ENCODE peak calls at places on chromosomes 16 and 17, in six cellular contexts. Q is neuronal stem cell, C is IMR-90, L is H1, W is mesenchymal stem cell, O is trophoblast cell. X is an unnamed sample.

GRCh38 chr16:49608095-49608494 is 234.5 kb downstream of the C16orf78 start:
- DNase-seq in Q (no peak), C (no peak), L (no peak), W (no peak), O (no peak), X (peak; percentile 45)

GRCh38 chr16:79436885-79437284 is 163.7 kb downstream of the MAF start:
- DNase-seq in Q (no peak), C (no peak), L (no peak), W (no peak), O (no peak), X (no peak)

GRCh38 chr17:8029121-8029520 is 9.7 kb upstream of the ALOX15B start:
- DNase-seq in Q (no peak), C (peak; percentile 20), L (no peak), W (no peak), O (peak; percentile 86), X (no peak)

GRCh38 chr17:54891176-54891821 is 9.4 kb upstream of the TOM1L1 start:
- DNase-seq in Q (peak; percentile 51), C (peak; percentile 73), L (no peak), W (peak; percentile 72), O (no peak), X (peak; percentile 57)

GRCh38 chr16:66668777-66669444 is 27.6 kb downstream of the CMTM4 start:
- DNase-seq in Q (no peak), C (peak; percentile 66), L (no peak), W (no peak), O (no peak), X (no peak)

GRCh38 chr16:50271148-50272041 is 5.0 kb downstream of the ADCY7 start:
- DNase-seq in Q (no peak), C (no peak), L (no peak), W (no peak), O (peak; percentile 25), X (no peak)

GRCh38 chr16:54506691-54507090 is 220.1 kb upstream of the IRX3 start:
- DNase-seq in Q (no peak), C (no peak), L (no peak), W (no peak), O (no peak), X (no peak)

GRCh38 chr17:1709971-1710806 is at the start of gene TLCD2:
- DNase-seq in Q (no peak), C (peak; percentile 65), L (no peak), W (peak; percentile 82), O (peak; percentile 88), X (peak; percentile 78)

GRCh38 chr17:74554909-74555308 is 9.0 kb upstream of the CD300C start:
- DNase-seq in Q (no peak), C (no peak), L (no peak), W (no peak), O (no peak), X (no peak)

GRCh38 chr17:2213291-2213960 is 90.2 kb downstream of the SMG6 start:
- DNase-seq in Q (no peak), C (peak; percentile 71), L (no peak), W (peak; percentile 43), O (peak; percentile 57), X (no peak)

GRCh38 chr16:29775742-29776408 is 2.2 kb upstream of the ZG16 start:
- DNase-seq in Q (no peak), C (peak; percentile 43), L (no peak), W (peak; percentile 32), O (no peak), X (no peak)

GRCh38 chr17:82418001-82418986 is at the start of the genes HEXD and OGFOD3:
- DNase-seq in Q (peak; percentile 90), C (peak; percentile 69), L (no peak), W (peak; percentile 81), O (peak; percentile 78), X (peak; percentile 94)
- H4K91ac ChIP-seq in Q (no peak within 1 kb of the TSS), C (peak within 1 kb of the TSS; percentile 63), L (peak within 1 kb of the TSS; percentile 89), W (peak within 1 kb of the TSS; percentile 92), O (peak within 1 kb of the TSS; percentile 97), X (no peak within 1 kb of the TSS)

DNA sequence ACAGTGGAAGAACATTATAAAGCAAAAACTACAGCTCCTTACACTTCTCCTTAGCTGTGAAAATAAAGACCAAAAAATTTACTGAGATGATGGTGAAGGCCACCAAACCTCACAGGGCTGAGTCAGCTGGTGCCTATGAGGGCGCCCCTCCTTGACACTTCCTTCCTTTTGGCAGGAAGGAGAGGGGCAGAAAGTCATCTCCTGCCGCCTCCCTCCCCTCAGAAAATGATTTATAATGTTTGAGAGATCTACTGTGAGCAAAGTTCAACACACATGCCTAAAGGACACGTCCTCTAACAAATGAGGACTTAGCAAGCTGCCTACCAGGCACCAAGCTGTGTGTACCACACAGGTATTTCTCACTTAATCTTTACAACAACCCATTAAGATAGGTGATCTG is 245.7 kb downstream of the PRKCA start:
- DNase-seq in Q (no peak), C (no peak), L (no peak), W (peak; percentile 40), O (no peak), X (no peak)
- H3K14ac ChIP-seq in Q (no peak overlapping the region), C (peak overlapping the region; percentile 47), L (no peak overlapping the region), W (no peak overlapping the region), O (no peak overlapping the region), X (no peak overlapping the region)

GRCh38 chr17:12768267-12768666 is 21.0 kb upstream of the ARHGAP44 start:
- DNase-seq in Q (no peak), C (no peak), L (no peak), W (no peak), O (no peak), X (no peak)
- H4K91ac ChIP-seq in Q (no peak overlapping the region), C (no peak overlapping the region), L (no peak overlapping the region), W (no peak overlapping the region), O (no peak overlapping the region), X (no peak overlapping the region)

DNA sequence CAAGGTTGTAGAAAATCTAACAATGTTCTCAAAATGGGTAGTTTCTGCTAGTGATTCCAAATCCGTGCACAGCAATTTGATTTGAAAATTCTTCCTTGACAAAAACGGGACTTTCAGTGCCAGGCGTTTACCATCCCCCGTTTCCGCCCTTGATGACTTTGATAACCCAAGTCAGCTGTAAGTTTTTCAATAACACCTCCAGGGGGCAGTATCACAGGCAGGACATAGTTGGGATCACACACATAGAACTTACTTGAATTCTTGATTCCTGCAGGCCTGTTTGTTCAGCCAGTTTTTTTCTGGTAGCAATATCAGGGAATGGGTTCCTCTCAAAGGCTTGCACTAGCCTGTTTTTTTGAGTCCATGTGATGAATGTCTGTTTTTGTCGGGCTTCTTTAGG is 5.6 kb downstream of the DUXB start:
- DNase-seq in Q (no peak), C (no peak), L (no peak), W (no peak), O (no peak), X (no peak)
- H3K14ac ChIP-seq in Q (no peak overlapping the region), C (no peak overlapping the region), L (no peak overlapping the region), W (no peak overlapping the region), O (no peak overlapping the region), X (no peak overlapping the region)

GRCh38 chr17:17685775-17686291 is 4.6 kb downstream of the RAI1 start:
- DNase-seq in Q (no peak), C (peak; percentile 91), L (no peak), W (peak; percentile 95), O (no peak), X (peak; percentile 63)
- H4K91ac ChIP-seq in Q (no peak overlapping the region), C (peak overlapping the region; percentile 99), L (peak overlapping the region; percentile 75), W (peak overlapping the region; percentile 12), O (peak overlapping the region; percentile 82), X (no peak overlapping the region)

X was measured in H9.